ENCODE peak calls at places on chromosome 15, in eight cellular contexts. U, Z, C, B, P, M, A and S are unnamed samples.

GRCh38 chr15:51108933-51109550 is 14.3 kb upstream of the TNFAIP8L3 start:
- DNase-seq in U (no peak), A (no peak), Z (no peak), P (no peak), M (no peak), B (no peak), C (no peak), S (no peak)

GRCh38 chr15:83114305-83114704 is 6.9 kb downstream of the TM6SF1 start:
- DNase-seq in C (no peak), Z (no peak), A (no peak), U (no peak), B (no peak), M (no peak), P (no peak), S (no peak)

GRCh38 chr15:30023798-30024295 is 58.9 kb upstream of the GOLGA8J start:
- DNase-seq in U (peak; percentile 30), P (no peak), M (no peak), B (no peak), C (no peak), Z (no peak), A (no peak), S (no peak)

GRCh38 chr15:39468341-39468740 is 112.5 kb upstream of the THBS1 start:
- DNase-seq in U (no peak), P (no peak), A (no peak), B (no peak), Z (no peak), M (no peak), C (no peak), S (no peak)

GRCh38 chr15:98503970-98504369 is 144.4 kb upstream of the IGF1R start:
- DNase-seq in Z (no peak), U (no peak), A (no peak), C (no peak), M (no peak), B (no peak), P (no peak), S (no peak)

GRCh38 chr15:82129769-82130168 is 84.0 kb upstream of the MEX3B start:
- DNase-seq in U (no peak), B (no peak), P (no peak), C (no peak), Z (no peak), A (no peak), M (no peak), S (no peak)

GRCh38 chr15:45314960-45315359 is 62.9 kb downstream of the SLC28A2 start:
- DNase-seq in B (no peak), M (peak; percentile 2), A (no peak), P (no peak), C (no peak), Z (no peak), U (no peak), S (no peak)

GRCh38 chr15:84006467-84006866 is 229.1 kb upstream of the GOLGA6L4 start:
- DNase-seq in P (no peak), M (no peak), B (no peak), C (no peak), U (no peak), A (no peak), Z (no peak), S (no peak)

GRCh38 chr15:55819397-55820034 is 76.6 kb upstream of the PRTG start:
- DNase-seq in U (no peak), Z (no peak), B (no peak), M (no peak), A (no peak), P (no peak), C (no peak), S (no peak)

GRCh38 chr15:55270301-55270700 is 19.3 kb downstream of the RAB27A start:
- DNase-seq in C (no peak), P (no peak), M (no peak), B (no peak), Z (no peak), A (no peak), U (no peak), S (no peak)

GRCh38 chr15:45855907-45856579 is 221.2 kb downstream of the SQOR start:
- DNase-seq in U (no peak), M (no peak), P (no peak), A (peak; percentile 86), C (no peak), Z (no peak), B (no peak), S (no peak)

GRCh38 chr15:100602822-100603393 is 519 bp downstream of the ASB7 start:
- DNase-seq in Z (no peak), B (no peak), A (no peak), U (no peak), M (peak; percentile 39), P (peak; percentile 7), C (peak; percentile 42), S (no peak)

GRCh38 chr15:100115711-100116090 is 226.1 kb downstream of the ADAMTS17 start:
- DNase-seq in C (no peak), B (no peak), Z (no peak), U (peak; percentile 44), M (no peak), A (no peak), P (no peak), S (no peak)

GRCh38 chr15:94177112-94177511 is 54.2 kb upstream of the MCTP2 start:
- DNase-seq in B (no peak), C (no peak), A (peak; percentile 53), P (no peak), Z (no peak), U (no peak), M (no peak), S (no peak)

GRCh38 chr15:35427091-35427490 is 118.9 kb downstream of the DPH6 start:
- DNase-seq in P (no peak), A (peak; percentile 43), M (no peak), B (no peak), C (no peak), U (no peak), Z (no peak), S (no peak)

GRCh38 chr15:63246691-63247464 is 30.5 kb upstream of the APH1B start:
- DNase-seq in U (no peak), B (no peak), Z (no peak), C (no peak), P (no peak), M (no peak), A (peak; percentile 77), S (no peak)

GRCh38 chr15:95869920-95870319 is 460.6 kb upstream of the NR2F2 start:
- DNase-seq in C (no peak), A (no peak), Z (no peak), M (no peak), U (no peak), P (no peak), B (no peak), S (no peak)

GRCh38 chr15:59570364-59570763 is 41.2 kb upstream of the GCNT3 start:
- DNase-seq in P (no peak), U (no peak), A (no peak), B (no peak), M (no peak), Z (no peak), C (no peak), S (no peak)

GRCh38 chr15:68209272-68209671 is 4.1 kb upstream of the CALML4 start:
- DNase-seq in B (no peak), U (peak; percentile 6), P (no peak), Z (no peak), M (no peak), A (no peak), C (no peak), S (peak; percentile 19)

GRCh38 chr15:88440021-88440420 is 27.2 kb downstream of the MRPL46 start:
- DNase-seq in M (no peak), Z (no peak), P (no peak), B (no peak), A (peak; percentile 31), U (no peak), C (no peak), S (no peak)

GRCh38 chr15:61133361-61133760 is 95.7 kb downstream of the RORA start:
- DNase-seq in M (no peak), A (no peak), U (no peak), B (no peak), Z (no peak), P (no peak), C (no peak), S (no peak)

GRCh38 chr15:69979269-69979668 is 118.4 kb downstream of the TLE3 start:
- DNase-seq in Z (peak; percentile 12), P (peak; percentile 47), A (peak; percentile 3), M (no peak), B (no peak), U (no peak), C (no peak), S (no peak)

GRCh38 chr15:52106641-52107040 is 5.9 kb downstream of the BCL2L10 start:
- DNase-seq in C (no peak), A (no peak), M (no peak), Z (no peak), U (no peak), B (no peak), P (no peak), S (no peak)

GRCh38 chr15:52527898-52528464 is 699 bp downstream of the MYO5A start:
- DNase-seq in U (peak; percentile 32), C (peak; percentile 57), Z (no peak), M (peak; percentile 62), A (no peak), B (peak; percentile 40), P (peak; percentile 30), S (peak; percentile 33)

GRCh38 chr15:74008901-74009300 is 14.4 kb downstream of the PML start:
- DNase-seq in Z (no peak), P (no peak), C (no peak), B (no peak), A (no peak), U (no peak), M (no peak), S (no peak)

GRCh38 chr15:70507772-70508351 is 255.5 kb downstream of the UACA start:
- DNase-seq in Z (no peak), B (no peak), M (peak; percentile 46), A (peak; percentile 96), U (no peak), P (peak; percentile 53), C (peak; percentile 51), S (no peak)

GRCh38 chr15:64911317-64912186 is at the start of gene ANKDD1A:
- DNase-seq in M (peak; percentile 72), A (no peak), C (peak; percentile 62), B (peak; percentile 81), U (peak; percentile 82), P (peak; percentile 96), Z (no peak), S (peak; percentile 67)

GRCh38 chr15:45612790-45613415 is 21.9 kb upstream of the SQOR start:
- DNase-seq in M (no peak), P (no peak), C (no peak), A (no peak), B (no peak), Z (no peak), U (no peak), S (no peak)

GRCh38 chr15:45646220-45646619 is 11.4 kb downstream of the SQOR start:
- DNase-seq in P (no peak), A (no peak), Z (no peak), M (no peak), B (no peak), U (no peak), C (no peak), S (no peak)

GRCh38 chr15:99416191-99417188 is 149.3 kb upstream of the MEF2A start:
- DNase-seq in M (no peak), B (no peak), C (no peak), U (no peak), P (peak; percentile 5), A (no peak), Z (no peak), S (no peak)

GRCh38 chr15:40843885-40844542 is at the start of gene SPINT1:
- DNase-seq in P (peak; percentile 78), Z (peak; percentile 26), U (peak; percentile 36), A (no peak), B (peak; percentile 31), C (peak; percentile 86), M (peak; percentile 88), S (no peak)

GRCh38 chr15:81111510-81112375 is 22.3 kb upstream of the CFAP161 start:
- DNase-seq in C (no peak), Z (no peak), P (no peak), U (no peak), M (no peak), A (no peak), B (no peak), S (no peak)

GRCh38 chr15:68427366-68427765 is 4.6 kb downstream of the ITGA11 start:
- DNase-seq in A (no peak), P (no peak), C (no peak), Z (no peak), M (no peak), U (no peak), B (no peak), S (no peak)

GRCh38 chr15:81184188-81184587 is 12.5 kb upstream of the IL16 start:
- DNase-seq in C (no peak), Z (no peak), A (no peak), M (no peak), B (no peak), U (peak; percentile 46), P (no peak), S (no peak)